ENCODE peak calls at places on chromosome 9, in five cellular contexts. P is stomach, H is B cell, S is progenitor cell of endocrine pancreas, C is BE2C. Q is an unnamed sample.

GRCh38 chr9:7210854-7211637 is 453.3 kb downstream of the KDM4C start:
- DNase-seq in P (no peak), H (no peak), S (no peak), C (no peak), Q (peak)

GRCh38 chr9:104301770-104302169 is 202.3 kb upstream of the OR13F1 start:
- DNase-seq in P (no peak), H (no peak), S (no peak), C (no peak), Q (no peak)

GRCh38 chr9:8627944-8628679 is 828.5 kb upstream of the DMAC1 start:
- DNase-seq in P (no peak), H (no peak), S (no peak), C (no peak), Q (no peak)

GRCh38 chr9:89714316-89714715 is 109.5 kb downstream of the GADD45G start:
- DNase-seq in P (no peak), H (no peak), S (no peak), C (no peak), Q (no peak)

GRCh38 chr9:447230-448025 is 232.8 kb downstream of the DOCK8 start:
- DNase-seq in P (no peak), H (no peak), S (no peak), C (no peak), Q (no peak)

GRCh38 chr9:113057193-113057592 is 669 bp upstream of the ZFP37 start:
- DNase-seq in P (no peak), H (no peak), S (no peak), C (no peak), Q (no peak)

GRCh38 chr9:75239176-75239575 is 150.9 kb downstream of the OSTF1 start:
- DNase-seq in P (peak), H (no peak), S (no peak), C (peak), Q (no peak)

GRCh38 chr9:31336841-31337240 is 1047.6 kb upstream of the ACO1 start:
- DNase-seq in P (no peak), H (no peak), S (no peak), C (no peak), Q (no peak)

GRCh38 chr9:116987902-116988301 is 300.8 kb downstream of the TRIM32 start:
- DNase-seq in P (no peak), H (no peak), S (no peak), C (no peak), Q (no peak)

GRCh38 chr9:136330406-136330990 is 3.2 kb downstream of the GPSM1 start:
- DNase-seq in P (no peak), H (no peak), S (no peak), C (no peak), Q (no peak)

GRCh38 chr9:83665576-83666200 is 42.1 kb downstream of the UBQLN1 start:
- DNase-seq in P (no peak), H (no peak), S (no peak), C (no peak), Q (no peak)

GRCh38 chr9:112125961-112126388 is 49.1 kb downstream of the SUSD1 start:
- DNase-seq in P (no peak), H (no peak), S (no peak), C (no peak), Q (no peak)

GRCh38 chr9:34500623-34501267 is 22.0 kb downstream of the ENHO start:
- DNase-seq in P (peak), H (peak), S (peak), C (peak), Q (no peak)

GRCh38 chr9:132583584-132584304 is 1.3 kb downstream of the BARHL1 start:
- DNase-seq in P (no peak), H (no peak), S (no peak), C (no peak), Q (no peak)

GRCh38 chr9:137492464-137493162 is 33.5 kb upstream of the NSMF start:
- DNase-seq in P (no peak), H (no peak), S (no peak), C (peak), Q (no peak)

GRCh38 chr9:133491656-133491925 is 12.7 kb upstream of the SLC2A6 start:
- DNase-seq in P (no peak), H (no peak), S (no peak), C (no peak), Q (no peak)

GRCh38 chr9:85859751-85860150 is 81.2 kb upstream of the NAA35 start:
- DNase-seq in P (no peak), H (no peak), S (no peak), C (no peak), Q (no peak)

GRCh38 chr9:123715258-123715657 is 214.7 kb downstream of the DENND1A start:
- DNase-seq in P (no peak), H (no peak), S (no peak), C (no peak), Q (no peak)

GRCh38 chr9:17230646-17231045 is 95.8 kb downstream of the CNTLN start:
- DNase-seq in P (no peak), H (no peak), S (no peak), C (no peak), Q (no peak)

GRCh38 chr9:76486151-76486550 is 27.2 kb downstream of the GCNT1 start:
- DNase-seq in P (no peak), H (no peak), S (no peak), C (no peak), Q (no peak)

GRCh38 chr9:23153058-23153457 is 673.0 kb downstream of the ELAVL2 start:
- DNase-seq in P (no peak), H (no peak), S (no peak), C (no peak), Q (no peak)

GRCh38 chr9:78369644-78370219 is 72.8 kb downstream of the PSAT1 start:
- DNase-seq in P (peak), H (peak), S (peak), C (peak), Q (no peak)

GRCh38 chr9:17005085-17005484 is 129.8 kb upstream of the CNTLN start:
- DNase-seq in P (peak), H (no peak), S (no peak), C (peak), Q (no peak)

GRCh38 chr9:134065720-134066419 is 2.0 kb downstream of the BRD3 start:
- DNase-seq in P (peak), H (peak), S (no peak), C (no peak), Q (no peak)

GRCh38 chr9:133701981-133702797 is 36.0 kb downstream of the SARDH start:
- DNase-seq in P (no peak), H (no peak), S (no peak), C (peak), Q (no peak)

GRCh38 chr9:132207839-132208615 is 46.2 kb downstream of the NTNG2 start:
- DNase-seq in P (no peak), H (no peak), S (no peak), C (no peak), Q (no peak)

GRCh38 chr9:35917261-35917660 is 8.0 kb downstream of the SPAAR start:
- DNase-seq in P (no peak), H (no peak), S (no peak), C (no peak), Q (no peak)

GRCh38 chr9:38700695-38701094 is 19.2 kb downstream of the FAM240B start:
- DNase-seq in P (no peak), H (no peak), S (no peak), C (no peak), Q (no peak)

GRCh38 chr9:134057311-134057665 is 10.5 kb downstream of the BRD3 start:
- DNase-seq in P (no peak), H (no peak), S (no peak), C (no peak), Q (no peak)

GRCh38 chr9:109459423-109459822 is 38.7 kb downstream of the PTPN3 start:
- DNase-seq in P (no peak), H (no peak), S (no peak), C (no peak), Q (no peak)
- TF ChIP-seq CTCF in P (no peak), H (no peak), S (no peak), C (no peak), Q (no peak)

GRCh38 chr9:32742296-32742695 is 41.0 kb upstream of the TMEM215 start:
- DNase-seq in P (no peak), H (no peak), S (no peak), C (no peak), Q (no peak)
- TF ChIP-seq CTCF in P (no peak), H (no peak), S (no peak), C (no peak), Q (no peak)

DNA sequence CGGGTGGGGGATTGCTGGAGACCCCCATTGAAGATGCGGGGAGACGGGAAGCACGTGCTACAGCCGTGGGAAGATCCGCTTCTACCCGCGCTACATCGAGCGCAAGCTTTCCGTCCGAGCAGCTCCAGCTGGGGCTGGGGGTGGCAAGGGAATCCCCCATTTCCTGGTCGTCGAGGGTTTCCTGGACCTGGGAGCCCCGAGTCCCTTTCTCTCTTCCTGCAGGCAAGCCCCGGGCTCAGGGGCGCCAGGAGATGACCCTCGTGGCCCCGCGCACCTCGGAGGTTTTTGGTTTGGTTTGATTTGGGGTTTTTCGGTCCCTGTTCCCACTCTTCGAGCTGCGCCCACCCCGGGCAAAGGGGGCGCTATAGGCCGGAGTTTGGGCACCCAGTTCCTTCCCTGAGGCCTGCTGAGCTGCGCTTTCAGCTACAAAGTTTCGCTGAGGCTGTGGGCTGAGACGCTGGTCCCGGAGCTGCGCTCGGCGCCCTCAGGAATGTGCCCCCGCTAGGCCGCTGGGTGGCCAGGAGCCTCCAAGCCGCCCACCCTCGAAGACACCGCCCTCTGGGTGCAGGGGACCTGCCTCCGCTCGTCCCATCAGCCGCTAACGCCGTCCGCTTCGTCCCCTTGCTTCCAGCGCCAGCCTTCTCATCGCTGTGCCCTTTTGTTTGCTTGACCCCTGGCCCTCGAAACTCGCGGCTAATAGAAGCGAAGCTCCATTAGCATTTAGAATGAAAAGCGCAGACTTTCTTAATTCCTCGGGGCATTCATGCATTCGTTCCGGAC is 2.9 kb downstream of the NR4A3 start:
- DNase-seq in P (peak), H (peak), S (peak), C (peak), Q (peak)
- TF ChIP-seq CTCF in P (peak), H (peak), S (peak), C (peak), Q (peak)

DNA sequence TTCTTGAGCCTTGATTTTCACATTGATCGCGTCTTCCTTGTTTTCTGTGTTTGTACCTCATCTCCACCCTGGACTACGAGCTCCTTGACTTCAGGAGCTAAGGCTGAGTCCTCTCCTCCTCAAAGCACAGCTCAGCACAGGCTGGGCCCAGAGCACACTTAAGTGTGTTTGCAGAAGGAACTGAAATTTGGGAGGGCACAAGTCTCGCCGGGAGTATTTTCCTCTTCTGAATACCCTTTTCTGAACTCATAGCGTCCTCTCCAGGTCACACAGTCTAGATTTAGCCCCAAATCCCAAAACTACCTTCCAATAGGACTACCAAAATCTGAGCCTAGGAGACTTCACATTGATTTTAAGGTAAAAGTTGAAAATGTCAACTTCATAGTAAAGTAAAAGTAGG is 41.6 kb downstream of the TSTD2 start:
- DNase-seq in P (no peak), H (no peak), S (no peak), C (no peak), Q (peak)
- TF ChIP-seq CTCF in P (no peak), H (no peak), S (no peak), C (no peak), Q (no peak)

GRCh38 chr9:120936764-120937122 is 10.1 kb upstream of the TRAF1 start:
- DNase-seq in P (no peak), H (no peak), S (no peak), C (no peak), Q (no peak)
- TF ChIP-seq CTCF in P (no peak), H (peak), S (no peak), C (no peak), Q (peak)